ENCODE peak calls at places on chromosomes 3 and 15, in eight cellular contexts. E, X, R, N, V, Z, B and W are unnamed samples.

GRCh38 chr3:194167873-194168272 is 31.9 kb downstream of the HES1 start:
- DNase-seq in V (no peak), E (no peak), X (no peak), B (no peak), R (no peak), N (no peak), Z (no peak), W (no peak)

GRCh38 chr3:139646505-139646904 is 31.3 kb downstream of the NMNAT3 start:
- DNase-seq in B (no peak), V (no peak), N (no peak), X (no peak), R (no peak), Z (no peak), E (no peak), W (no peak)

GRCh38 chr3:78951546-78951945 is 816.3 kb downstream of the ROBO1 start:
- DNase-seq in B (no peak), R (no peak), V (no peak), Z (no peak), N (no peak), X (no peak), E (no peak), W (peak)

GRCh38 chr3:9782777-9783176 is 9.5 kb downstream of the TADA3 start:
- DNase-seq in E (no peak), R (no peak), X (no peak), N (no peak), B (no peak), Z (no peak), V (no peak), W (no peak)

GRCh38 chr3:171825222-171825828 is 15.0 kb upstream of the PLD1 start:
- DNase-seq in Z (no peak), N (no peak), E (no peak), B (no peak), R (no peak), X (no peak), V (no peak), W (no peak)

GRCh38 chr15:88144921-88145320 is 111.6 kb downstream of the NTRK3 start:
- DNase-seq in Z (no peak), V (no peak), R (no peak), N (no peak), X (no peak), B (no peak), E (no peak), W (no peak)

GRCh38 chr3:14846481-14846880 is 27.7 kb downstream of the FGD5 start:
- DNase-seq in B (no peak), X (no peak), E (no peak), R (no peak), N (no peak), V (no peak), Z (no peak), W (no peak)

GRCh38 chr3:154247806-154248480 is 76.3 kb downstream of the DHX36 start:
- DNase-seq in V (no peak), B (no peak), R (no peak), E (no peak), X (no peak), N (no peak), Z (no peak), W (no peak)

GRCh38 chr3:143486611-143487010 is 361.7 kb downstream of the SLC9A9 start:
- DNase-seq in N (no peak), Z (no peak), V (no peak), E (no peak), X (no peak), B (no peak), R (no peak), W (no peak)

GRCh38 chr3:38111201-38111600 is 25.7 kb downstream of the ACAA1 start:
- DNase-seq in R (peak), E (no peak), B (no peak), X (no peak), Z (no peak), V (no peak), N (no peak), W (no peak)

GRCh38 chr3:14178247-14179113 is at the start of the genes LSM3 and XPC:
- DNase-seq in Z (peak), X (peak), N (peak), E (peak), V (peak), R (peak), B (peak), W (peak)

GRCh38 chr3:49132437-49133225 is at the start of gene LAMB2:
- DNase-seq in V (no peak), N (no peak), X (peak), B (peak), Z (no peak), E (peak), R (peak), W (no peak)

GRCh38 chr15:32959077-32959476 is 235.4 kb downstream of the FMN1 start:
- DNase-seq in E (no peak), X (no peak), B (no peak), N (no peak), Z (no peak), V (no peak), R (no peak), W (no peak)

GRCh38 chr3:43345877-43346276 is 59.5 kb downstream of the SNRK start:
- DNase-seq in N (no peak), Z (no peak), V (no peak), R (no peak), E (no peak), X (no peak), B (no peak), W (no peak)

GRCh38 chr3:80014576-80014975 is 246.8 kb upstream of the ROBO1 start:
- DNase-seq in X (no peak), N (no peak), B (no peak), E (no peak), R (no peak), V (no peak), Z (no peak), W (no peak)

GRCh38 chr3:44948239-44948638 is 27.7 kb downstream of the ZDHHC3 start:
- DNase-seq in V (no peak), X (no peak), E (no peak), R (no peak), N (no peak), Z (no peak), B (no peak), W (no peak)

GRCh38 chr3:99637381-99638111 is 848 bp upstream of the COL8A1 start:
- DNase-seq in Z (no peak), N (no peak), V (no peak), X (peak), E (no peak), R (no peak), B (peak), W (no peak)

GRCh38 chr3:9165441-9165840 is 84.0 kb downstream of the SRGAP3 start:
- DNase-seq in V (no peak), B (no peak), E (no peak), R (no peak), N (no peak), X (no peak), Z (no peak), W (no peak)

GRCh38 chr3:49924683-49925082 is 4.9 kb downstream of the MON1A start:
- DNase-seq in N (no peak), E (no peak), V (no peak), B (no peak), Z (no peak), R (no peak), X (no peak), W (no peak)

GRCh38 chr15:88080616-88081015 is 175.9 kb downstream of the NTRK3 start:
- DNase-seq in V (no peak), X (no peak), E (no peak), N (no peak), Z (no peak), R (no peak), B (no peak), W (no peak)

GRCh38 chr15:57947781-57948180 is 117.7 kb downstream of the ALDH1A2 start:
- DNase-seq in X (no peak), R (no peak), Z (no peak), N (no peak), B (peak), E (no peak), V (no peak), W (no peak)

GRCh38 chr3:161914703-161915102 is 418.1 kb downstream of the OTOL1 start:
- DNase-seq in V (no peak), X (no peak), R (no peak), Z (no peak), B (peak), E (peak), N (no peak), W (peak)

GRCh38 chr15:66912441-66912840 is 153.0 kb upstream of the SMAD3 start:
- DNase-seq in E (no peak), B (no peak), N (no peak), X (no peak), V (no peak), R (no peak), Z (no peak), W (no peak)

GRCh38 chr3:129608087-129608935 is 1.8 kb upstream of the PLXND1 start:
- DNase-seq in R (no peak), X (no peak), V (no peak), Z (no peak), E (peak), N (no peak), B (no peak), W (no peak)

GRCh38 chr3:195139091-195139875 is 131.7 kb downstream of the XXYLT1 start:
- DNase-seq in R (no peak), Z (no peak), X (no peak), N (no peak), E (no peak), V (no peak), B (no peak), W (no peak)

GRCh38 chr3:122151480-122151879 is 32.0 kb upstream of the CASR start:
- DNase-seq in N (no peak), V (no peak), X (no peak), R (no peak), E (no peak), Z (no peak), B (no peak), W (no peak)

GRCh38 chr3:186869253-186870235 is 27.0 kb downstream of the ADIPOQ start:
- DNase-seq in Z (no peak), R (no peak), N (no peak), V (no peak), E (no peak), X (peak), B (no peak), W (no peak)

GRCh38 chr3:151278223-151278622 is at the start of gene P2RY14:
- DNase-seq in Z (no peak), N (no peak), X (no peak), E (no peak), R (no peak), V (no peak), B (no peak), W (no peak)

GRCh38 chr3:59426851-59427565 is 377.2 kb upstream of the CFAP20DC start:
- DNase-seq in V (no peak), N (no peak), X (no peak), E (no peak), Z (no peak), R (no peak), B (no peak), W (no peak)

GRCh38 chr3:175383813-175384212 is 524.7 kb downstream of the NAALADL2 start:
- DNase-seq in R (no peak), N (no peak), V (no peak), X (no peak), E (no peak), B (no peak), Z (no peak), W (no peak)

GRCh38 chr15:63476229-63476632 is 28.2 kb upstream of the USP3 start:
- DNase-seq in X (no peak), B (no peak), N (no peak), Z (no peak), R (no peak), E (no peak), V (no peak), W (no peak)

GRCh38 chr3:101635954-101636798 is 40.8 kb downstream of the ZBTB11 start:
- DNase-seq in B (peak), Z (peak), E (peak), N (peak), X (no peak), R (peak), V (peak), W (no peak)

GRCh38 chr15:31453558-31454318 is 127.1 kb downstream of the KLF13 start:
- DNase-seq in E (no peak), V (no peak), X (no peak), N (no peak), B (no peak), Z (no peak), R (no peak), W (no peak)

GRCh38 chr3:189602471-189602870 is 28.7 kb upstream of the TP63 start:
- DNase-seq in B (no peak), E (peak), R (no peak), Z (no peak), V (no peak), X (no peak), N (no peak), W (no peak)

GRCh38 chr15:26037369-26037768 is 174.2 kb upstream of the ATP10A start:
- DNase-seq in N (no peak), V (no peak), E (no peak), B (no peak), Z (no peak), R (no peak), X (no peak), W (no peak)

GRCh38 chr3:32009101-32009500 is 27.6 kb downstream of the ZNF860 start:
- DNase-seq in V (no peak), E (no peak), B (no peak), X (no peak), R (no peak), Z (no peak), N (no peak), W (no peak)

GRCh38 chr3:161415506-161416231 is 44.4 kb upstream of the SPTSSB start:
- DNase-seq in V (no peak), R (peak), B (no peak), E (no peak), N (no peak), Z (peak), X (peak), W (peak)

GRCh38 chr3:156605686-156606605 is 51.0 kb upstream of the SSR3 start:
- DNase-seq in N (no peak), R (peak), V (peak), X (no peak), B (peak), Z (no peak), E (peak), W (no peak)

GRCh38 chr3:177820683-177821316 is 623.5 kb upstream of the TBL1XR1 start:
- DNase-seq in Z (no peak), V (no peak), B (no peak), E (no peak), N (no peak), X (no peak), R (no peak), W (no peak)